ENCODE peak calls at places on chromosomes 11 and 22, in six cellular contexts. Y, P, K, R, V and T are unnamed samples.
A peak's percentile ranks its signal among the peaks of the same experiment; 100 is the strongest.

GRCh38 chr11:64743591-64744543 is at the start of gene RASGRP2:
- DNase-seq in Y (peak; percentile 82), P (peak; percentile 66), K (peak; percentile 78), R (peak; percentile 79), V (no peak), T (peak; percentile 38)

GRCh38 chr11:105609341-105609781 is 512 bp upstream of the GRIA4 start:
- DNase-seq in Y (peak; percentile 17), P (no peak), K (peak; percentile 29), R (no peak), V (peak; percentile 43), T (no peak)

GRCh38 chr11:32960553-32961164 is 55.0 kb upstream of the DEPDC7 start:
- DNase-seq in Y (no peak), P (no peak), K (no peak), R (no peak), V (no peak), T (no peak)

GRCh38 chr11:64542172-64543125 is 48.6 kb upstream of the SLC22A12 start:
- DNase-seq in Y (no peak), P (no peak), K (no peak), R (no peak), V (no peak), T (no peak)

GRCh38 chr11:122691751-122692150 is 36.2 kb downstream of the UBASH3B start:
- DNase-seq in Y (no peak), P (no peak), K (no peak), R (no peak), V (no peak), T (no peak)

GRCh38 chr11:128503231-128503991 is 83.9 kb downstream of the ETS1 start:
- DNase-seq in Y (no peak), P (no peak), K (no peak), R (no peak), V (no peak), T (no peak)

GRCh38 chr11:44575288-44575672 is 9.8 kb downstream of the CD82 start:
- DNase-seq in Y (no peak), P (no peak), K (no peak), R (no peak), V (no peak), T (no peak)

GRCh38 chr11:130407978-130408377 is 20.4 kb downstream of the ADAMTS8 start:
- DNase-seq in Y (no peak), P (no peak), K (no peak), R (no peak), V (no peak), T (no peak)

GRCh38 chr22:37210041-37210803 is 2.1 kb downstream of the SSTR3 start:
- DNase-seq in Y (no peak), P (no peak), K (no peak), R (no peak), V (no peak), T (no peak)

GRCh38 chr11:21137813-21138212 is 468.4 kb downstream of the NELL1 start:
- DNase-seq in Y (no peak), P (no peak), K (no peak), R (no peak), V (no peak), T (no peak)

GRCh38 chr11:107493117-107493516 is 35.5 kb upstream of the CWF19L2 start:
- DNase-seq in Y (no peak), P (no peak), K (no peak), R (no peak), V (no peak), T (no peak)

GRCh38 chr22:21000215-21000986 is 1.5 kb downstream of the THAP7 start:
- DNase-seq in Y (no peak), P (no peak), K (no peak), R (no peak), V (no peak), T (no peak)